ENCODE peak calls at places on chromosomes 13 and 19, in nine cellular contexts. U is breast epithelium, K is Peyer's patch, Q is erythroblast, F is transverse colon, Z is GM12892, G is IMR-90, I is heart left ventricle, M is esophagus muscularis mucosa. B is an unnamed sample.
A peak's percentile ranks its signal among the peaks of the same experiment; 100 is the strongest.

GRCh38 chr19:51742736-51743288 is 8.9 kb downstream of the FPR1 start:
- DNase-seq in U (no peak), K (no peak), Q (no peak), F (no peak), Z (no peak), G (no peak), I (no peak), M (no peak), B (no peak)

GRCh38 chr13:79775830-79776229 is 294.9 kb downstream of the NDFIP2 start:
- DNase-seq in U (no peak), K (no peak), Q (peak; percentile 8), F (peak; percentile 36), Z (no peak), G (peak; percentile 87), I (no peak), M (no peak), B (no peak)

GRCh38 chr13:67438465-67438864 is 208.3 kb upstream of the PCDH9 start:
- DNase-seq in U (no peak), K (no peak), Q (peak; percentile 5), F (no peak), Z (no peak), G (no peak), I (no peak), M (no peak), B (no peak)

GRCh38 chr19:35879770-35880317 is 11.5 kb downstream of the APLP1 start:
- DNase-seq in U (peak; percentile 52), K (peak; percentile 56), Q (peak; percentile 92), F (peak; percentile 90), Z (no peak), G (peak; percentile 89), I (peak; percentile 94), M (no peak), B (peak; percentile 96)

GRCh38 chr19:38617764-38618589 is at the start of gene MAP4K1:
- DNase-seq in U (no peak), K (peak; percentile 95), Q (no peak), F (peak; percentile 78), Z (peak; percentile 78), G (no peak), I (peak; percentile 84), M (no peak), B (no peak)

GRCh38 chr13:73273737-73274136 is 214.9 kb downstream of the KLF5 start:
- DNase-seq in U (no peak), K (no peak), Q (no peak), F (no peak), Z (no peak), G (peak; percentile 89), I (no peak), M (no peak), B (peak; percentile 12)

GRCh38 chr19:18233224-18233825 is 7.1 kb upstream of the PDE4C start:
- DNase-seq in U (no peak), K (no peak), Q (peak; percentile 76), F (peak; percentile 38), Z (peak; percentile 69), G (peak; percentile 39), I (peak; percentile 69), M (no peak), B (no peak)

GRCh38 chr13:30107536-30108136 is 199.7 kb downstream of the KATNAL1 start:
- DNase-seq in U (no peak), K (no peak), Q (no peak), F (peak; percentile 17), Z (no peak), G (peak; percentile 84), I (no peak), M (no peak), B (peak; percentile 19)

GRCh38 chr19:16417660-16418596 is 53.8 kb downstream of the EPS15L1 start:
- DNase-seq in U (peak; percentile 37), K (peak; percentile 83), Q (peak; percentile 81), F (peak; percentile 55), Z (peak; percentile 91), G (peak; percentile 42), I (peak; percentile 85), M (no peak), B (peak; percentile 83)

GRCh38 chr13:113951246-113951999 is 22.5 kb downstream of the C13orf46 start:
- DNase-seq in U (peak; percentile 86), K (peak; percentile 75), Q (peak; percentile 88), F (peak; percentile 91), Z (peak; percentile 90), G (peak; percentile 45), I (peak; percentile 92), M (peak; percentile 96), B (no peak)

GRCh38 chr19:16594131-16594586 is 21.9 kb upstream of the SLC35E1 start:
- DNase-seq in U (no peak), K (peak; percentile 72), Q (peak; percentile 18), F (peak; percentile 49), Z (no peak), G (no peak), I (peak; percentile 63), M (no peak), B (no peak)

GRCh38 chr13:61664821-61665705 is 249.4 kb upstream of the PCDH20 start:
- DNase-seq in U (no peak), K (no peak), Q (no peak), F (no peak), Z (no peak), G (no peak), I (peak; percentile 37), M (no peak), B (peak; percentile 1)

GRCh38 chr19:17475541-17476115 is 5.3 kb downstream of the SLC27A1 start:
- DNase-seq in U (peak; percentile 96), K (no peak), Q (no peak), F (peak; percentile 31), Z (no peak), G (peak; percentile 61), I (peak; percentile 69), M (no peak), B (no peak)

GRCh38 chr13:112835344-112835743 is 133.7 kb upstream of the MCF2L start:
- DNase-seq in U (no peak), K (no peak), Q (no peak), F (no peak), Z (no peak), G (no peak), I (no peak), M (no peak), B (no peak)

GRCh38 chr13:25179810-25180437 is 7.8 kb upstream of the AMER2 start:
- DNase-seq in U (no peak), K (no peak), Q (no peak), F (no peak), Z (no peak), G (no peak), I (no peak), M (peak; percentile 62), B (no peak)

GRCh38 chr13:47033216-47033615 is 136.4 kb upstream of the HTR2A start:
- DNase-seq in U (no peak), K (no peak), Q (no peak), F (no peak), Z (no peak), G (peak; percentile 55), I (no peak), M (no peak), B (no peak)

GRCh38 chr13:78060966-78061365 is 142.3 kb upstream of the EDNRB start:
- DNase-seq in U (no peak), K (no peak), Q (no peak), F (no peak), Z (no peak), G (no peak), I (no peak), M (no peak), B (no peak)

GRCh38 chr19:35673121-35673804 is 6.9 kb downstream of the UPK1A start:
- DNase-seq in U (no peak), K (no peak), Q (peak; percentile 29), F (peak; percentile 35), Z (peak; percentile 49), G (peak; percentile 62), I (no peak), M (no peak), B (peak; percentile 85)

GRCh38 chr13:48731957-48732569 is 78.3 kb downstream of the CYSLTR2 start:
- DNase-seq in U (no peak), K (peak; percentile 22), Q (peak; percentile 64), F (peak; percentile 57), Z (no peak), G (no peak), I (peak; percentile 74), M (no peak), B (no peak)

GRCh38 chr13:113759525-113760137 is 605 bp downstream of the TMEM255B start:
- DNase-seq in U (no peak), K (no peak), Q (no peak), F (no peak), Z (no peak), G (peak; percentile 9), I (peak; percentile 76), M (no peak), B (peak; percentile 65)

GRCh38 chr19:56170261-56170660 is 5.5 kb upstream of the GALP start:
- DNase-seq in U (no peak), K (no peak), Q (no peak), F (no peak), Z (no peak), G (peak; percentile 43), I (no peak), M (no peak), B (peak; percentile 99)
- TF ChIP-seq POLR2A in U (no peak), K (no peak), Q (no peak), F (no peak), Z (no peak), G (no peak), I (no peak), M (no peak), B (peak; percentile 18)

GRCh38 chr19:40605201-40605971 is 4.2 kb downstream of the LTBP4 start:
- DNase-seq in U (peak; percentile 82), K (peak; percentile 85), Q (peak; percentile 72), F (peak; percentile 93), Z (peak; percentile 80), G (peak; percentile 31), I (peak; percentile 86), M (no peak), B (peak; percentile 98)
- TF ChIP-seq POLR2A in U (peak; percentile 19), K (peak; percentile 85), Q (peak; percentile 61), F (peak; percentile 88), Z (no peak), G (no peak), I (no peak), M (no peak), B (peak; percentile 49)

GRCh38 chr13:27923794-27924528 is 4.2 kb downstream of the PDX1 start:
- DNase-seq in U (no peak), K (no peak), Q (no peak), F (no peak), Z (peak; percentile 7), G (no peak), I (no peak), M (no peak), B (no peak)
- TF ChIP-seq POLR2A in U (no peak), K (no peak), Q (no peak), F (no peak), Z (no peak), G (no peak), I (no peak), M (no peak), B (no peak)

DNA sequence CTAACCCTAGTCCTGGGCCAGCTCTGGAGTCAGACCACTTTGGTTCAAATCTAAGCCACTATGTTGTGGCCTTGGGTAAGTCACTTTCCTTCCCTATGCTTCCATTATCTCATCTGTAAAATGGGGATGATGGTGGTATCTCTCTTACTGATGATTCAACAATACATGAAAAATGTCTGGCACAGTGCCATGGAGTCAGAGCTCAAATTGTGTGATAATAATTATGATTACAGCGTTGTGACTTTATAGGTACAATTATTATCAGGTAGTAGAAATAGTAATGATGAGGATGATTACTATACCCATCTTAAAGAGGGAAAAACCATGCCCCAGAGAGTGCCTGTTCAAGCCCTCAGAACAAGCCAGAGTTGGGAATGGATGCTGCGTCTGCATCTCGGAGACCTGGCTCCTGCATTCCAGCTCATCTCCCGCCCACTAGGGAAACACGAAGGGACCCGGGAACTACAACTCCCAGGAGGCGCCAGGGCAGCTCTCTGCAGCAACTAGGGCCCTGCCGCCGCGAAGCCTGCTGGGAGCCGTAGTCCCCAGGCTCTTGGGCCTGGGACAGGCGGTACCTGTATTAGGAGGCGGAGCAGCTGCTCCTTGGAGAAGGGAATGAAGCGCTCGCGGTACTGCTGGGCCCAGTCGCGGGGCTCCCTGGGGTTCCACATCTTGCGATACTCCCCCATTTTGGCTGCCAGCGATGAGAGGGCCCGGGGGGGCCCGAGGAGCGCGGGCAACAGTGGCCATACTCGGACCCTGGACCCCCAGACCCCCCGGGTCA is 832 bp downstream of the TMEM143 start:
- DNase-seq in U (peak; percentile 97), K (peak; percentile 92), Q (peak; percentile 94), F (peak; percentile 96), Z (peak; percentile 85), G (peak; percentile 91), I (peak; percentile 97), M (peak; percentile 96), B (peak; percentile 75)
- TF ChIP-seq POLR2A in U (no peak), K (peak; percentile 70), Q (no peak), F (peak; percentile 40), Z (no peak), G (no peak), I (no peak), M (no peak), B (no peak)